ENCODE peak calls at places on chromosome 19, in nine cellular contexts. One of them, this sample, is unnamed. For H3K27me3 and H3K36me3, the result is how much of the 10 kb centered on the place peaks cover.

GRCh38 chr19:32858559-32858958 is 11.0 kb downstream of the SLC7A9 start:
- DNase-seq in transverse colon: no peak
- DNase-seq in effector memory CD4-positive, alpha-beta T cell: no peak
- DNase-seq in body of pancreas: no peak
- DNase-seq in vagina: no peak
- DNase-seq in neuronal stem cell: no peak
- DNase-seq in Karpas-422: no peak
- DNase-seq in fibroblast of lung: no peak
- DNase-seq in cardiac muscle cell: no peak
- DNase-seq in this sample: no peak

GRCh38 chr19:55546822-55547614 is 1.7 kb upstream of the SBK3 start:
- DNase-seq in Karpas-422: no peak
- DNase-seq in fibroblast of lung: peak
- DNase-seq in transverse colon: peak
- DNase-seq in cardiac muscle cell: no peak
- DNase-seq in vagina: no peak
- DNase-seq in body of pancreas: peak
- DNase-seq in effector memory CD4-positive, alpha-beta T cell: no peak
- DNase-seq in neuronal stem cell: no peak
- DNase-seq in this sample: no peak

GRCh38 chr19:45413497-45413896 is 7.1 kb downstream of the POLR1G start:
- DNase-seq in body of pancreas: no peak
- DNase-seq in effector memory CD4-positive, alpha-beta T cell: no peak
- DNase-seq in cardiac muscle cell: no peak
- DNase-seq in transverse colon: no peak
- DNase-seq in vagina: no peak
- DNase-seq in fibroblast of lung: no peak
- DNase-seq in neuronal stem cell: no peak
- DNase-seq in Karpas-422: no peak
- DNase-seq in this sample: no peak

GRCh38 chr19:17394891-17395415 is 957 bp upstream of the CCDC194 start:
- DNase-seq in vagina: no peak
- DNase-seq in transverse colon: peak
- DNase-seq in fibroblast of lung: peak
- DNase-seq in body of pancreas: no peak
- DNase-seq in cardiac muscle cell: peak
- DNase-seq in Karpas-422: peak
- DNase-seq in neuronal stem cell: no peak
- DNase-seq in effector memory CD4-positive, alpha-beta T cell: peak
- DNase-seq in this sample: peak

GRCh38 chr19:50555447-50556235 is 12.6 kb downstream of the LRRC4B start:
- DNase-seq in transverse colon: no peak
- DNase-seq in fibroblast of lung: no peak
- DNase-seq in neuronal stem cell: no peak
- DNase-seq in effector memory CD4-positive, alpha-beta T cell: no peak
- DNase-seq in body of pancreas: no peak
- DNase-seq in vagina: no peak
- DNase-seq in Karpas-422: no peak
- DNase-seq in cardiac muscle cell: peak
- DNase-seq in this sample: peak

GRCh38 chr19:17775245-17775927 is 19.6 kb upstream of the B3GNT3 start:
- DNase-seq in vagina: no peak
- DNase-seq in transverse colon: peak
- DNase-seq in neuronal stem cell: peak
- DNase-seq in body of pancreas: peak
- DNase-seq in fibroblast of lung: no peak
- DNase-seq in Karpas-422: peak
- DNase-seq in effector memory CD4-positive, alpha-beta T cell: no peak
- DNase-seq in cardiac muscle cell: peak
- DNase-seq in this sample: peak

GRCh38 chr19:31300406-31300805 is 48.8 kb downstream of the TSHZ3 start:
- DNase-seq in Karpas-422: no peak
- DNase-seq in transverse colon: no peak
- DNase-seq in neuronal stem cell: no peak
- DNase-seq in vagina: no peak
- DNase-seq in cardiac muscle cell: no peak
- DNase-seq in fibroblast of lung: no peak
- DNase-seq in body of pancreas: no peak
- DNase-seq in effector memory CD4-positive, alpha-beta T cell: no peak
- DNase-seq in this sample: no peak

GRCh38 chr19:10988921-10989320 is 28.1 kb downstream of the SMARCA4 start:
- DNase-seq in Karpas-422: no peak
- DNase-seq in body of pancreas: no peak
- DNase-seq in effector memory CD4-positive, alpha-beta T cell: no peak
- DNase-seq in vagina: no peak
- DNase-seq in neuronal stem cell: no peak
- DNase-seq in fibroblast of lung: no peak
- DNase-seq in transverse colon: no peak
- DNase-seq in cardiac muscle cell: no peak
- DNase-seq in this sample: no peak

GRCh38 chr19:49469828-49470614 is 4.0 kb upstream of the FLT3LG start:
- DNase-seq in transverse colon: peak
- DNase-seq in fibroblast of lung: no peak
- DNase-seq in body of pancreas: no peak
- DNase-seq in Karpas-422: peak
- DNase-seq in cardiac muscle cell: no peak
- DNase-seq in vagina: no peak
- DNase-seq in effector memory CD4-positive, alpha-beta T cell: peak
- DNase-seq in neuronal stem cell: no peak
- DNase-seq in this sample: no peak

GRCh38 chr19:35154535-35155406 is at the start of gene FXYD5:
- DNase-seq in vagina: no peak
- DNase-seq in transverse colon: peak
- DNase-seq in effector memory CD4-positive, alpha-beta T cell: peak
- DNase-seq in cardiac muscle cell: no peak
- DNase-seq in fibroblast of lung: peak
- DNase-seq in body of pancreas: peak
- DNase-seq in Karpas-422: peak
- DNase-seq in neuronal stem cell: no peak
- DNase-seq in this sample: peak

GRCh38 chr19:14033946-14034345 is 2.4 kb downstream of the IL27RA start:
- DNase-seq in neuronal stem cell: no peak
- DNase-seq in Karpas-422: no peak
- DNase-seq in effector memory CD4-positive, alpha-beta T cell: no peak
- DNase-seq in vagina: no peak
- DNase-seq in transverse colon: no peak
- DNase-seq in fibroblast of lung: peak
- DNase-seq in cardiac muscle cell: no peak
- DNase-seq in body of pancreas: no peak
- DNase-seq in this sample: no peak

GRCh38 chr19:49497047-49497789 is 984 bp downstream of the RPS11 start:
- DNase-seq in cardiac muscle cell: peak
- DNase-seq in transverse colon: peak
- DNase-seq in body of pancreas: peak
- DNase-seq in effector memory CD4-positive, alpha-beta T cell: peak
- DNase-seq in fibroblast of lung: peak
- DNase-seq in Karpas-422: peak
- DNase-seq in vagina: peak
- DNase-seq in neuronal stem cell: no peak
- DNase-seq in this sample: peak

DNA sequence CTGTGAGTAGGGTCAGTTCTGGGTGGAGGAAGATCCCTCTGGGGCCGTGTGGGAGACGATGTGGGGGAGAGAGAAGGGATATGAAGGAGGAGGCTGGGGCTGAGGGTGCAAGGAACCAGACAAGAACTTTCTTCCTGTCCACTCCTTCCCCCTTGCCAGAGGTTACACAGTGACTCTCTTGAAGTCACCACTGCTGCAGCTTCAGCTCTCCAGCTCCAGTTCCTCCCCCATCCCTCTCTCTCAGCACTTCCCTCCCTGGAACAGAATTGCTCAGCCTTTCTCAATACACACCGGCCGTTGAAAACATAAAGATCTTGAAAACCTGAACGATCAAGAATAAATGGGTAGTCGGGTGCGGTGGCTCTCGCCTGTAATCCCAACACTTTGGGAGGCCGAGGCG is 5.1 kb downstream of the ZSWIM9 start:
- DNase-seq in effector memory CD4-positive, alpha-beta T cell: no peak
- DNase-seq in cardiac muscle cell: no peak
- DNase-seq in vagina: no peak
- DNase-seq in Karpas-422: no peak
- DNase-seq in fibroblast of lung: no peak
- DNase-seq in transverse colon: no peak
- DNase-seq in neuronal stem cell: no peak
- DNase-seq in body of pancreas: no peak
- DNase-seq in this sample: no peak
- H3K27me3 ChIP-seq in effector memory CD4-positive, alpha-beta T cell: under half
- H3K27me3 ChIP-seq in cardiac muscle cell: under half
- H3K27me3 ChIP-seq in vagina: under half
- H3K27me3 ChIP-seq in Karpas-422: under half
- H3K27me3 ChIP-seq in fibroblast of lung: under half
- H3K27me3 ChIP-seq in transverse colon: under half
- H3K27me3 ChIP-seq in neuronal stem cell: under half
- H3K27me3 ChIP-seq in body of pancreas: under half
- H3K27me3 ChIP-seq in this sample: under half

GRCh38 chr19:40266111-40266510 is 19.0 kb downstream of the AKT2 start:
- DNase-seq in neuronal stem cell: no peak
- DNase-seq in body of pancreas: peak
- DNase-seq in cardiac muscle cell: no peak
- DNase-seq in fibroblast of lung: no peak
- DNase-seq in transverse colon: no peak
- DNase-seq in effector memory CD4-positive, alpha-beta T cell: no peak
- DNase-seq in vagina: no peak
- DNase-seq in Karpas-422: no peak
- DNase-seq in this sample: no peak
- H3K36me3 ChIP-seq in neuronal stem cell: half or more
- H3K36me3 ChIP-seq in body of pancreas: under half
- H3K36me3 ChIP-seq in cardiac muscle cell: under half
- H3K36me3 ChIP-seq in fibroblast of lung: under half
- H3K36me3 ChIP-seq in transverse colon: under half
- H3K36me3 ChIP-seq in effector memory CD4-positive, alpha-beta T cell: under half
- H3K36me3 ChIP-seq in vagina: under half
- H3K36me3 ChIP-seq in Karpas-422: under half
- H3K36me3 ChIP-seq in this sample: under half

DNA sequence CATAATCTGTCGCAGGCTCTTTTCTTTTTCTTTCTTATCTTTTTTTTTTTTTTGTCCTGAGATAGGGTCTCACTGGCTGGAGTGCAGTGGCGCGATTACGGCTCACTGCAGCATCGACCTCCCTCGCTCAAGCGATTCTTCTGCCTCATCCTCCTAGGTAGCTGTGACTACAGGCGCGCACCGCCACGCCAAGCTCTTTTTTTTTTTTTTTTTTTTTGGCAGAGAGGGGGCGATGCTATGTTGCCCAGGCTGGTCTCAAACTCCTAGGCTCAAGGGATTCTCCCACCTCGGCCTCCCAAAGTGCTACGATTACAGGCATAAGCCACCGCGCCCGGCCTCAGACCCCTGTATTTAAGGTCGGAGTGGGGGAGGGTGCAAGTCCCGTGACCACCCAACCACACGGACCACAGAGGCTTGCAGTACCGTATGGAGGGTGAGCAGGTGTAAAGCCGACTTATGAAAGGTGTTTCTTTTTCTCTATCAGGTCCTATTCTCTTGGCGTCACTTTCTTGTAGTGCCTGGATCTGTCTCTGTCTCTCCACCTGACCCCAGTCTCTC is 2.0 kb downstream of the PHLDB3 start:
- DNase-seq in Karpas-422: no peak
- DNase-seq in body of pancreas: no peak
- DNase-seq in transverse colon: no peak
- DNase-seq in fibroblast of lung: no peak
- DNase-seq in neuronal stem cell: no peak
- DNase-seq in effector memory CD4-positive, alpha-beta T cell: no peak
- DNase-seq in vagina: no peak
- DNase-seq in cardiac muscle cell: no peak
- DNase-seq in this sample: no peak
- H3K4me3 ChIP-seq in Karpas-422: no peak
- H3K4me3 ChIP-seq in body of pancreas: no peak
- H3K4me3 ChIP-seq in transverse colon: no peak
- H3K4me3 ChIP-seq in fibroblast of lung: peak
- H3K4me3 ChIP-seq in neuronal stem cell: no peak
- H3K4me3 ChIP-seq in effector memory CD4-positive, alpha-beta T cell: no peak
- H3K4me3 ChIP-seq in vagina: peak
- H3K4me3 ChIP-seq in cardiac muscle cell: no peak
- H3K4me3 ChIP-seq in this sample: no peak

GRCh38 chr19:18776736-18777135 is 14.4 kb downstream of the COMP start:
- DNase-seq in Karpas-422: no peak
- DNase-seq in vagina: no peak
- DNase-seq in neuronal stem cell: no peak
- DNase-seq in cardiac muscle cell: peak
- DNase-seq in fibroblast of lung: peak
- DNase-seq in transverse colon: no peak
- DNase-seq in effector memory CD4-positive, alpha-beta T cell: no peak
- DNase-seq in body of pancreas: no peak
- DNase-seq in this sample: no peak

GRCh38 chr19:18777156-18777724 is 13.9 kb downstream of the COMP start:
- DNase-seq in neuronal stem cell: no peak
- DNase-seq in transverse colon: no peak
- DNase-seq in effector memory CD4-positive, alpha-beta T cell: no peak
- DNase-seq in Karpas-422: no peak
- DNase-seq in body of pancreas: no peak
- DNase-seq in cardiac muscle cell: no peak
- DNase-seq in fibroblast of lung: no peak
- DNase-seq in vagina: no peak
- DNase-seq in this sample: no peak

GRCh38 chr19:18774782-18775444 is 16.2 kb downstream of the COMP start:
- DNase-seq in effector memory CD4-positive, alpha-beta T cell: no peak
- DNase-seq in vagina: no peak
- DNase-seq in cardiac muscle cell: no peak
- DNase-seq in neuronal stem cell: no peak
- DNase-seq in fibroblast of lung: no peak
- DNase-seq in body of pancreas: no peak
- DNase-seq in transverse colon: no peak
- DNase-seq in Karpas-422: no peak
- DNase-seq in this sample: no peak

GRCh38 chr19:18776288-18776594 is 14.9 kb downstream of the COMP start:
- DNase-seq in effector memory CD4-positive, alpha-beta T cell: no peak
- DNase-seq in fibroblast of lung: peak
- DNase-seq in Karpas-422: no peak
- DNase-seq in cardiac muscle cell: no peak
- DNase-seq in neuronal stem cell: no peak
- DNase-seq in vagina: no peak
- DNase-seq in body of pancreas: no peak
- DNase-seq in transverse colon: no peak
- DNase-seq in this sample: no peak

GRCh38 chr19:18775586-18776287 is 15.4 kb downstream of the COMP start:
- DNase-seq in vagina: no peak
- DNase-seq in neuronal stem cell: no peak
- DNase-seq in Karpas-422: no peak
- DNase-seq in effector memory CD4-positive, alpha-beta T cell: no peak
- DNase-seq in cardiac muscle cell: no peak
- DNase-seq in body of pancreas: no peak
- DNase-seq in transverse colon: no peak
- DNase-seq in fibroblast of lung: peak
- DNase-seq in this sample: no peak
- H3K27me3 ChIP-seq in vagina: under half
- H3K27me3 ChIP-seq in neuronal stem cell: under half
- H3K27me3 ChIP-seq in Karpas-422: under half
- H3K27me3 ChIP-seq in effector memory CD4-positive, alpha-beta T cell: under half
- H3K27me3 ChIP-seq in cardiac muscle cell: under half
- H3K27me3 ChIP-seq in body of pancreas: under half
- H3K27me3 ChIP-seq in transverse colon: under half
- H3K27me3 ChIP-seq in fibroblast of lung: under half
- H3K27me3 ChIP-seq in this sample: under half

DNA sequence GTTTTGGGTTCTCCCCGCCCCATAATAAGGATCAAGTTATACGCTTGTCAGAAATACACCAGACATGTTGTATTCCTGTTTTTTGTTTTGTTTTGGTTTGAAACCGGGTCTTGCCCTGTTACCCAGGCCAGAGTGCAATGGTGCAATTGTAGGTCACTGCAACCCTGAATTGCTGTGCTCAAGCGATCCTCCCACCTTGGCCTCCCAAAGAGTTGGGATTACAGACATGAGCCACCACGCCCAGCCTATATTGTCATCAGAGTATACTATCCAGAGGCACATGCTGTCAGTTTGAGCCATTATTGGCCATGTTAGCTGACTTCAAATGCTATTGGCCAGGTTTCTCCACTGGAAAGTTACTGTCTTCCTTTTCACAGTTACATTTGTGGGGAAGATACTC is 9.8 kb downstream of the SAFB start:
- DNase-seq in effector memory CD4-positive, alpha-beta T cell: no peak
- DNase-seq in cardiac muscle cell: no peak
- DNase-seq in vagina: no peak
- DNase-seq in Karpas-422: no peak
- DNase-seq in transverse colon: peak
- DNase-seq in fibroblast of lung: no peak
- DNase-seq in neuronal stem cell: no peak
- DNase-seq in body of pancreas: no peak
- DNase-seq in this sample: no peak
- H3K36me3 ChIP-seq in effector memory CD4-positive, alpha-beta T cell: under half
- H3K36me3 ChIP-seq in cardiac muscle cell: under half
- H3K36me3 ChIP-seq in vagina: under half
- H3K36me3 ChIP-seq in Karpas-422: half or more
- H3K36me3 ChIP-seq in transverse colon: under half
- H3K36me3 ChIP-seq in fibroblast of lung: under half
- H3K36me3 ChIP-seq in neuronal stem cell: half or more
- H3K36me3 ChIP-seq in body of pancreas: under half
- H3K36me3 ChIP-seq in this sample: half or more